ENCODE peak calls at places on chromosomes 7 and 10, in ten cellular contexts. R is activated CD4-positive, CD25-positive, alpha-beta regulatory T cell treated with anti-CD3 and anti-CD28 coated beads, Interleukin-2, amount 50 U/mL, for 72 hours; J is cardiac fibroblast; B is H9; G is activated naive CD4-positive, alpha-beta T cell treated with anti-CD3 and anti-CD28 coated beads, Interleukin-2, amount 10 ng/mL, durations not matched to agents 7 days and 5 days; W is iPS-NIHi11; H is lower leg skin; A is dorsolateral prefrontal cortex; U is adipocyte; M is AG20443. S is an unnamed sample.
A peak's percentile ranks its signal among the peaks of the same experiment; 100 is the strongest.

GRCh38 chr7:128115326-128115820 is 84.1 kb upstream of the LRRC4 start:
- DNase-seq in R (no peak), J (no peak), B (no peak), G (no peak), W (no peak), H (peak; percentile 73), A (no peak), U (peak; percentile 38), M (peak; percentile 49), S (peak; percentile 88)

GRCh38 chr7:101782476-101782875 is 35.0 kb upstream of the CUX1 start:
- DNase-seq in R (no peak), J (no peak), B (no peak), G (no peak), W (no peak), H (no peak), A (no peak), U (no peak), M (no peak), S (no peak)

GRCh38 chr10:78182841-78183240 is 149.2 kb downstream of the RPS24 start:
- DNase-seq in R (no peak), J (no peak), B (no peak), G (no peak), W (no peak), H (no peak), A (no peak), U (no peak), M (no peak), S (no peak)

GRCh38 chr7:3063016-3063753 is 19.5 kb upstream of the CARD11 start:
- DNase-seq in R (peak; percentile 66), J (no peak), B (no peak), G (peak; percentile 86), W (no peak), H (no peak), A (no peak), U (no peak), M (no peak), S (no peak)

GRCh38 chr7:55128693-55129394 is 110.0 kb downstream of the EGFR start:
- DNase-seq in R (no peak), J (peak; percentile 88), B (no peak), G (no peak), W (no peak), H (peak; percentile 82), A (no peak), U (peak; percentile 37), M (no peak), S (peak; percentile 72)

GRCh38 chr10:11610855-11611247 is 599 bp downstream of the USP6NL start:
- DNase-seq in R (peak; percentile 47), J (peak; percentile 49), B (peak; percentile 35), G (peak; percentile 48), W (no peak), H (peak; percentile 86), A (no peak), U (peak; percentile 70), M (peak; percentile 62), S (peak; percentile 50)

GRCh38 chr10:3500408-3500856 is 284.6 kb downstream of the KLF6 start:
- DNase-seq in R (no peak), J (peak; percentile 100), B (peak; percentile 81), G (no peak), W (peak; percentile 58), H (peak; percentile 96), A (peak; percentile 63), U (peak; percentile 41), M (peak; percentile 94), S (peak; percentile 79)

GRCh38 chr10:77223532-77224460 is 413.8 kb downstream of the KCNMA1 start:
- DNase-seq in R (no peak), J (no peak), B (no peak), G (no peak), W (no peak), H (no peak), A (no peak), U (peak; percentile 6), M (no peak), S (no peak)

GRCh38 chr10:50908366-50908765 is 22.9 kb upstream of the A1CF start:
- DNase-seq in R (no peak), J (no peak), B (no peak), G (no peak), W (no peak), H (no peak), A (no peak), U (no peak), M (no peak), S (no peak)

GRCh38 chr7:150412016-150412415 is 32.9 kb downstream of the ZNF775 start:
- DNase-seq in R (peak; percentile 21), J (no peak), B (no peak), G (peak; percentile 18), W (no peak), H (no peak), A (peak; percentile 24), U (no peak), M (no peak), S (no peak)

GRCh38 chr7:27901028-27901760 is 161.2 kb downstream of the TAX1BP1 start:
- DNase-seq in R (no peak), J (peak; percentile 50), B (no peak), G (peak; percentile 55), W (no peak), H (no peak), A (no peak), U (peak; percentile 87), M (peak; percentile 57), S (no peak)

GRCh38 chr10:77357611-77358010 is 280.0 kb downstream of the KCNMA1 start:
- DNase-seq in R (no peak), J (peak; percentile 48), B (no peak), G (no peak), W (no peak), H (no peak), A (no peak), U (peak; percentile 79), M (peak; percentile 64), S (peak; percentile 75)

GRCh38 chr7:127928852-127929251 is 102.4 kb downstream of the LRRC4 start:
- DNase-seq in R (no peak), J (no peak), B (no peak), G (no peak), W (no peak), H (no peak), A (no peak), U (no peak), M (no peak), S (no peak)